ENCODE peak calls at places on chromosome 14, in five cellular contexts. One of them, this sample, is unnamed.

GRCh38 chr14:102162488-102162887 is 22.8 kb downstream of the WDR20 start:
- DNase-seq in AG04449: no peak
- DNase-seq in GM23338: no peak
- DNase-seq in astrocyte of the cerebellum: no peak
- DNase-seq in Panc1: no peak
- DNase-seq in this sample: no peak

GRCh38 chr14:91484186-91484585 is 25.9 kb downstream of the PPP4R3A start:
- DNase-seq in AG04449: no peak
- DNase-seq in GM23338: peak
- DNase-seq in astrocyte of the cerebellum: no peak
- DNase-seq in Panc1: no peak
- DNase-seq in this sample: no peak

GRCh38 chr14:77498120-77498979 is at the start of gene ISM2:
- DNase-seq in AG04449: no peak
- DNase-seq in GM23338: peak
- DNase-seq in astrocyte of the cerebellum: no peak
- DNase-seq in Panc1: no peak
- DNase-seq in this sample: no peak

GRCh38 chr14:37470251-37470650 is 124.8 kb downstream of the FOXA1 start:
- DNase-seq in AG04449: no peak
- DNase-seq in GM23338: no peak
- DNase-seq in astrocyte of the cerebellum: no peak
- DNase-seq in Panc1: no peak
- DNase-seq in this sample: no peak

GRCh38 chr14:72589652-72590051 is 304.2 kb downstream of the DPF3 start:
- DNase-seq in AG04449: no peak
- DNase-seq in GM23338: no peak
- DNase-seq in astrocyte of the cerebellum: no peak
- DNase-seq in Panc1: no peak
- DNase-seq in this sample: no peak

GRCh38 chr14:67436006-67436866 is 24.3 kb upstream of the PLEK2 start:
- DNase-seq in AG04449: no peak
- DNase-seq in GM23338: peak
- DNase-seq in astrocyte of the cerebellum: no peak
- DNase-seq in Panc1: no peak
- DNase-seq in this sample: no peak

GRCh38 chr14:90608925-90609324 is 207.3 kb downstream of the TTC7B start:
- DNase-seq in AG04449: no peak
- DNase-seq in GM23338: no peak
- DNase-seq in astrocyte of the cerebellum: peak
- DNase-seq in Panc1: no peak
- DNase-seq in this sample: no peak

GRCh38 chr14:44444454-44444853 is 62.6 kb downstream of the FSCB start:
- DNase-seq in AG04449: no peak
- DNase-seq in GM23338: no peak
- DNase-seq in astrocyte of the cerebellum: no peak
- DNase-seq in Panc1: no peak
- DNase-seq in this sample: no peak

GRCh38 chr14:38432186-38432585 is 176.3 kb upstream of the CLEC14A start:
- DNase-seq in AG04449: no peak
- DNase-seq in GM23338: no peak
- DNase-seq in astrocyte of the cerebellum: no peak
- DNase-seq in Panc1: no peak
- DNase-seq in this sample: no peak

GRCh38 chr14:30005114-30005698 is 77.6 kb upstream of the PRKD1 start:
- DNase-seq in AG04449: peak
- DNase-seq in GM23338: peak
- DNase-seq in astrocyte of the cerebellum: peak
- DNase-seq in Panc1: peak
- DNase-seq in this sample: peak

GRCh38 chr14:101020971-101021370 is 117.4 kb upstream of the RTL1 start:
- DNase-seq in AG04449: no peak
- DNase-seq in GM23338: no peak
- DNase-seq in astrocyte of the cerebellum: no peak
- DNase-seq in Panc1: no peak
- DNase-seq in this sample: no peak

GRCh38 chr14:84975503-84975902 is 554.4 kb upstream of the FLRT2 start:
- DNase-seq in AG04449: no peak
- DNase-seq in GM23338: no peak
- DNase-seq in astrocyte of the cerebellum: no peak
- DNase-seq in Panc1: no peak
- DNase-seq in this sample: no peak

GRCh38 chr14:21748869-21749303 is 75.3 kb upstream of the OR4E1 start:
- DNase-seq in AG04449: no peak
- DNase-seq in GM23338: peak
- DNase-seq in astrocyte of the cerebellum: peak
- DNase-seq in Panc1: no peak
- DNase-seq in this sample: no peak

GRCh38 chr14:48582938-48583337 is 907.5 kb upstream of the MDGA2 start:
- DNase-seq in AG04449: no peak
- DNase-seq in GM23338: no peak
- DNase-seq in astrocyte of the cerebellum: no peak
- DNase-seq in Panc1: no peak
- DNase-seq in this sample: no peak

GRCh38 chr14:80679273-80679672 is 262.3 kb downstream of the CEP128 start:
- DNase-seq in AG04449: no peak
- DNase-seq in GM23338: no peak
- DNase-seq in astrocyte of the cerebellum: no peak
- DNase-seq in Panc1: no peak
- DNase-seq in this sample: no peak

GRCh38 chr14:101889366-101889765 is 75.0 kb upstream of the DYNC1H1 start:
- DNase-seq in AG04449: no peak
- DNase-seq in GM23338: no peak
- DNase-seq in astrocyte of the cerebellum: no peak
- DNase-seq in Panc1: no peak
- DNase-seq in this sample: no peak

GRCh38 chr14:99395904-99396530 is 84.6 kb downstream of the SETD3 start:
- DNase-seq in AG04449: no peak
- DNase-seq in GM23338: no peak
- DNase-seq in astrocyte of the cerebellum: peak
- DNase-seq in Panc1: no peak
- DNase-seq in this sample: no peak

GRCh38 chr14:71004481-71004880 is 97.2 kb downstream of the PCNX1 start:
- DNase-seq in AG04449: no peak
- DNase-seq in GM23338: no peak
- DNase-seq in astrocyte of the cerebellum: no peak
- DNase-seq in Panc1: no peak
- DNase-seq in this sample: no peak

GRCh38 chr14:50018236-50019210 is 97.8 kb downstream of the VCPKMT start:
- DNase-seq in AG04449: no peak
- DNase-seq in GM23338: no peak
- DNase-seq in astrocyte of the cerebellum: no peak
- DNase-seq in Panc1: no peak
- DNase-seq in this sample: no peak

GRCh38 chr14:61296707-61297502 is 15.8 kb upstream of the TMEM30B start:
- DNase-seq in AG04449: peak
- DNase-seq in GM23338: peak
- DNase-seq in astrocyte of the cerebellum: peak
- DNase-seq in Panc1: no peak
- DNase-seq in this sample: no peak

GRCh38 chr14:59356298-59356697 is 108.9 kb downstream of the GPR135 start:
- DNase-seq in AG04449: no peak
- DNase-seq in GM23338: no peak
- DNase-seq in astrocyte of the cerebellum: no peak
- DNase-seq in Panc1: no peak
- DNase-seq in this sample: no peak

GRCh38 chr14:96224480-96225096 is 19.9 kb downstream of the BDKRB2 start:
- DNase-seq in AG04449: no peak
- DNase-seq in GM23338: no peak
- DNase-seq in astrocyte of the cerebellum: no peak
- DNase-seq in Panc1: no peak
- DNase-seq in this sample: no peak

GRCh38 chr14:22472935-22473854 is 115.8 kb downstream of the DAD1 start:
- DNase-seq in AG04449: no peak
- DNase-seq in GM23338: peak
- DNase-seq in astrocyte of the cerebellum: peak
- DNase-seq in Panc1: no peak
- DNase-seq in this sample: no peak

GRCh38 chr14:104143521-104144452 is 5.4 kb downstream of the KIF26A start:
- DNase-seq in AG04449: no peak
- DNase-seq in GM23338: no peak
- DNase-seq in astrocyte of the cerebellum: no peak
- DNase-seq in Panc1: no peak
- DNase-seq in this sample: no peak

GRCh38 chr14:101134161-101134631 is 230.7 kb upstream of the RTL1 start:
- DNase-seq in AG04449: no peak
- DNase-seq in GM23338: no peak
- DNase-seq in astrocyte of the cerebellum: no peak
- DNase-seq in Panc1: no peak
- DNase-seq in this sample: no peak

GRCh38 chr14:71322660-71323250 is 415.5 kb downstream of the PCNX1 start:
- DNase-seq in AG04449: no peak
- DNase-seq in GM23338: no peak
- DNase-seq in astrocyte of the cerebellum: peak
- DNase-seq in Panc1: peak
- DNase-seq in this sample: peak

GRCh38 chr14:96086032-96086431 is 46.9 kb downstream of the C14orf132 start:
- DNase-seq in AG04449: no peak
- DNase-seq in GM23338: no peak
- DNase-seq in astrocyte of the cerebellum: no peak
- DNase-seq in Panc1: no peak
- DNase-seq in this sample: no peak

GRCh38 chr14:55075628-55076027 is 24.2 kb downstream of the MAPK1IP1L start:
- DNase-seq in AG04449: no peak
- DNase-seq in GM23338: no peak
- DNase-seq in astrocyte of the cerebellum: no peak
- DNase-seq in Panc1: no peak
- DNase-seq in this sample: no peak

GRCh38 chr14:84375235-84375634 is 1154.7 kb upstream of the FLRT2 start:
- DNase-seq in AG04449: no peak
- DNase-seq in GM23338: no peak
- DNase-seq in astrocyte of the cerebellum: peak
- DNase-seq in Panc1: no peak
- DNase-seq in this sample: no peak

GRCh38 chr14:95132732-95133131 is 24.6 kb downstream of the DICER1 start:
- DNase-seq in AG04449: no peak
- DNase-seq in GM23338: no peak
- DNase-seq in astrocyte of the cerebellum: no peak
- DNase-seq in Panc1: no peak
- DNase-seq in this sample: no peak

GRCh38 chr14:70955543-70956480 is 48.6 kb downstream of the PCNX1 start:
- DNase-seq in AG04449: no peak
- DNase-seq in GM23338: peak
- DNase-seq in astrocyte of the cerebellum: no peak
- DNase-seq in Panc1: no peak
- DNase-seq in this sample: peak

GRCh38 chr14:55274760-55275159 is 3.5 kb downstream of the FBXO34 start:
- DNase-seq in AG04449: no peak
- DNase-seq in GM23338: no peak
- DNase-seq in astrocyte of the cerebellum: no peak
- DNase-seq in Panc1: no peak
- DNase-seq in this sample: no peak

GRCh38 chr14:96307434-96307833 is 51.4 kb downstream of the BDKRB1 start:
- DNase-seq in AG04449: no peak
- DNase-seq in GM23338: peak
- DNase-seq in astrocyte of the cerebellum: no peak
- DNase-seq in Panc1: no peak
- DNase-seq in this sample: no peak

DNA sequence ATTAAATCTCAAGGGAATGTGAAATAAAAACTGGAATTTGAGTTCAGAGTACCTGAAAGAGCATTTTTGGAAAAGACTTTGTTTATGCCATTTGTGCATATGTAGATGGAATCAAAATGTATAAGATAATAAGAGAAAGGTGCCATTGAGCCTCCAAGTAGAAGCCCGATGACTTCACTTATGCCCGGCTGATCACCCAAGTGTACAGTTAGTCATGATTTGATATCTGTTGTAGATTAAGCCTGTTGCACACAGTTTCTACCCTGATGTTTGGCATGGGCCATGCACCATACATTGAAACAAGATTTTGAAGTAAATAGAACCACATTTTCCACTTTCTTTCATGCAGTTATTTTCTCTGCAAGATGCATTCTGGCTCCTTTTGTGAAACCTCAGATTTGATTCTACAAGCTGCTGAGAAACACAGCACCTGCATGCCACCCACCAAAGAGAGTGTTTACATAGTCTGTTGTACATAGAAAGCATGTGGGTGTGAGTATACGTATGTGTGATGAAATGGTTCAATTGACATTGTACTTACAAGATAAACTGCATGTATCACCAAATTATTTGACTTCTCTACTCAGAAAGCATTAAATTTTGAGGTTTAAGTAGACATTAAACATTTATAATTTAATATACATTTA is 772.5 kb downstream of the DIO2 start:
- DNase-seq in AG04449: no peak
- DNase-seq in GM23338: no peak
- DNase-seq in astrocyte of the cerebellum: no peak
- DNase-seq in Panc1: no peak
- DNase-seq in this sample: no peak
- TF ChIP-seq CTCF in AG04449: no peak
- TF ChIP-seq CTCF in GM23338: no peak
- TF ChIP-seq CTCF in astrocyte of the cerebellum: no peak
- TF ChIP-seq CTCF in Panc1: no peak
- TF ChIP-seq CTCF in this sample: no peak

DNA sequence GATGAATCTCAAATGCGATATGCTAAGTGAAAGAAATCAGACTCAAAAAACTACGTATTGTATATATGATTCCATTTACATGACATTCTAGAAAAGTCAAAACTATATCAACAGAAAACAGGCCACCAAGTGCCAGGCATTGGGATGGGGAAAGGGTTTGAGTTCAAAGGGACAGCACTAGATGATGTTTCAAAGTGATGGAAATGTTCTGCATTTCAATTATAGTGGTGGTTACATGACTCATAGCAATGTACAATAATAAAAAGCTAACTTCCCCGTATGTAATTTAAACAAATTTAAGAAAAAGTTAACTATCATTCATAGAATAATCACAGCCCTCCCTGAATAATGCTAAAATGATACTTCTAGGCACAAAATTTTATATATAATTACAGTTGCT is 13.5 kb downstream of the HECTD1 start:
- DNase-seq in AG04449: no peak
- DNase-seq in GM23338: no peak
- DNase-seq in astrocyte of the cerebellum: no peak
- DNase-seq in Panc1: no peak
- DNase-seq in this sample: no peak
- TF ChIP-seq CTCF in AG04449: no peak
- TF ChIP-seq CTCF in GM23338: no peak
- TF ChIP-seq CTCF in astrocyte of the cerebellum: no peak
- TF ChIP-seq CTCF in Panc1: no peak
- TF ChIP-seq CTCF in this sample: no peak

GRCh38 chr14:92546347-92547053 is 32.9 kb downstream of the RIN3 start:
- DNase-seq in AG04449: no peak
- DNase-seq in GM23338: no peak
- DNase-seq in astrocyte of the cerebellum: no peak
- DNase-seq in Panc1: no peak
- DNase-seq in this sample: no peak
- TF ChIP-seq CTCF in AG04449: no peak
- TF ChIP-seq CTCF in GM23338: no peak
- TF ChIP-seq CTCF in astrocyte of the cerebellum: no peak
- TF ChIP-seq CTCF in Panc1: no peak
- TF ChIP-seq CTCF in this sample: no peak

DNA sequence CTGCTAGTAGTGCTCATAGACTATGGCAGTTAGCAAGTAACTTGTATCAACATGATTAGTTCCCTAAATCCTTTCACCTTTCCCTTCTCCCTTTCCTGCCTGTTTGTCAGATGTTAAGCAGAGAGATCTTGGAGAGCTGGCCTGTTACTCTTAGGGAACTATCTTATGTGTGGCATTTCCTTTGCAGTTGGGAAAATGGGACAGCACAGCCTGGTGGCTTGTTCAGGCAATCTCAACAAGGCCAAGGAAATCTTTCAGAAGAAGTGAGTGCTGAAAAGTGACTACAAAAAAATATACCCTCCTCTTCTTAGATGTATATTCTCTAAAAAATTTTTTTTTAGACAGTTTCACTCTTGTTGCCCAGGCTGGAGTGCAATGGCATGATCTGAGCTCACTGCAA is 7.4 kb downstream of the PARP2 start:
- DNase-seq in AG04449: no peak
- DNase-seq in GM23338: no peak
- DNase-seq in astrocyte of the cerebellum: no peak
- DNase-seq in Panc1: no peak
- DNase-seq in this sample: no peak
- TF ChIP-seq CTCF in AG04449: peak
- TF ChIP-seq CTCF in GM23338: peak
- TF ChIP-seq CTCF in astrocyte of the cerebellum: peak
- TF ChIP-seq CTCF in Panc1: peak
- TF ChIP-seq CTCF in this sample: peak